ENCODE peak calls at places on chromosomes 3 and 15, in nine cellular contexts. U, I, N, D, A, R, C, H and E are unnamed samples.

GRCh38 chr3:67605377-67605776 is 49.0 kb downstream of the SUCLG2 start:
- DNase-seq in U (peak), I (peak), N (no peak), D (no peak), A (no peak), R (no peak), C (no peak), H (no peak), E (peak)

GRCh38 chr15:78438595-78439285 is 724 bp downstream of the IREB2 start:
- DNase-seq in U (no peak), I (peak), N (no peak), D (no peak), A (no peak), R (no peak), C (peak), H (peak), E (peak)

GRCh38 chr3:36063992-36064391 is 316.3 kb upstream of the STAC start:
- DNase-seq in U (no peak), I (no peak), N (no peak), D (no peak), A (no peak), R (no peak), C (no peak), H (no peak), E (no peak)

GRCh38 chr3:56133423-56133822 is 334.8 kb downstream of the ERC2 start:
- DNase-seq in U (no peak), I (peak), N (no peak), D (no peak), A (no peak), R (no peak), C (no peak), H (peak), E (peak)

GRCh38 chr3:13533823-13534435 is 15.0 kb upstream of the FBLN2 start:
- DNase-seq in U (no peak), I (no peak), N (peak), D (no peak), A (no peak), R (no peak), C (no peak), H (no peak), E (no peak)

GRCh38 chr3:8712871-8713360 is 20.7 kb upstream of the CAV3 start:
- DNase-seq in U (peak), I (no peak), N (no peak), D (no peak), A (no peak), R (no peak), C (peak), H (no peak), E (no peak)

GRCh38 chr15:78640840-78641733 is at the start of gene CHRNB4:
- DNase-seq in U (no peak), I (peak), N (peak), D (peak), A (no peak), R (no peak), C (peak), H (no peak), E (no peak)

GRCh38 chr3:108849075-108849474 is 26.5 kb downstream of the TRAT1 start:
- DNase-seq in U (no peak), I (no peak), N (no peak), D (no peak), A (no peak), R (no peak), C (no peak), H (no peak), E (no peak)

GRCh38 chr15:23645379-23646164 is 2.1 kb downstream of the MAGEL2 start:
- DNase-seq in U (no peak), I (no peak), N (no peak), D (no peak), A (no peak), R (no peak), C (peak), H (no peak), E (no peak)

GRCh38 chr3:30623375-30623774 is 17.0 kb downstream of the TGFBR2 start:
- DNase-seq in U (no peak), I (no peak), N (no peak), D (no peak), A (no peak), R (no peak), C (no peak), H (no peak), E (no peak)
- H3K4me3 ChIP-seq in U (no peak), I (no peak), N (no peak), D (no peak), A (no peak), R (no peak), C (no peak), H (no peak), E (no peak)

GRCh38 chr3:184380210-184380626 is 364 bp downstream of the CHRD start:
- DNase-seq in U (no peak), I (peak), N (peak), D (no peak), A (peak), R (no peak), C (peak), H (no peak), E (peak)
- H3K4me3 ChIP-seq in U (no peak), I (peak), N (no peak), D (no peak), A (peak), R (no peak), C (peak), H (no peak), E (no peak)

GRCh38 chr3:133464573-133464972 is 64.7 kb downstream of the BFSP2 start:
- DNase-seq in U (no peak), I (peak), N (no peak), D (no peak), A (no peak), R (no peak), C (no peak), H (peak), E (peak)

GRCh38 chr3:133467780-133468179 is 67.9 kb downstream of the BFSP2 start:
- DNase-seq in U (no peak), I (no peak), N (no peak), D (no peak), A (no peak), R (no peak), C (no peak), H (no peak), E (no peak)

GRCh38 chr3:133469140-133469731 is 69.4 kb downstream of the BFSP2 start:
- DNase-seq in U (no peak), I (peak), N (no peak), D (no peak), A (no peak), R (no peak), C (no peak), H (no peak), E (no peak)

GRCh38 chr3:133466531-133467386 is 66.9 kb downstream of the BFSP2 start:
- DNase-seq in U (no peak), I (no peak), N (no peak), D (no peak), A (no peak), R (no peak), C (no peak), H (no peak), E (no peak)

DNA sequence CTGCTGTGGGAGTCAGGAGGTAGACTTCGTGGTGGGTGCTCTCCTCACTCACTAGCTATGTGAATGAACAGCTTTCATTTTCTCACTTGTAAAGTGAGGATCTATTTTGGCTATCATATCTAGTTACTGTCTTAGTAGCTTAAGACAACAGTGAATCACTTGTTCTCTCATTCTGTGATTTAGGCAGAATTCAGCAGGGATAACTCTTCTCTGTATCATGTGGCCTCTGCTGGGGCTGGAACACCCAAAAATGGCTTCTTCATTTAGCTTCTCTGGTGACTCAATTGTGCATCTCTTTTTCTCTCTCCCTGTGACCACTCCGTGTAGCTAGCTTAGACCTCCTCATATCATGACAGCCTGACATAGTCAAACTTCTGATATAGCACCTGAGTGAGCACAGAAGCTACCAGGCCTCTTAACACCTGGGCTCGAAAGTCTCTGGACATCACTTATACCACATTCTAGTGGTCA is 68.4 kb downstream of the BFSP2 start:
- DNase-seq in U (no peak), I (no peak), N (no peak), D (no peak), A (no peak), R (no peak), C (no peak), H (no peak), E (peak)
- H3K4me3 ChIP-seq in U (no peak), I (no peak), N (no peak), D (no peak), A (no peak), R (no peak), C (no peak), H (no peak), E (no peak)

GRCh38 chr15:98865397-98866339 is 141.9 kb downstream of the PGPEP1L start:
- DNase-seq in U (no peak), I (peak), N (peak), D (no peak), A (peak), R (peak), C (peak), H (peak), E (peak)
- H3K4me3 ChIP-seq in U (peak), I (peak), N (peak), D (peak), A (peak), R (peak), C (peak), H (peak), E (peak)

DNA sequence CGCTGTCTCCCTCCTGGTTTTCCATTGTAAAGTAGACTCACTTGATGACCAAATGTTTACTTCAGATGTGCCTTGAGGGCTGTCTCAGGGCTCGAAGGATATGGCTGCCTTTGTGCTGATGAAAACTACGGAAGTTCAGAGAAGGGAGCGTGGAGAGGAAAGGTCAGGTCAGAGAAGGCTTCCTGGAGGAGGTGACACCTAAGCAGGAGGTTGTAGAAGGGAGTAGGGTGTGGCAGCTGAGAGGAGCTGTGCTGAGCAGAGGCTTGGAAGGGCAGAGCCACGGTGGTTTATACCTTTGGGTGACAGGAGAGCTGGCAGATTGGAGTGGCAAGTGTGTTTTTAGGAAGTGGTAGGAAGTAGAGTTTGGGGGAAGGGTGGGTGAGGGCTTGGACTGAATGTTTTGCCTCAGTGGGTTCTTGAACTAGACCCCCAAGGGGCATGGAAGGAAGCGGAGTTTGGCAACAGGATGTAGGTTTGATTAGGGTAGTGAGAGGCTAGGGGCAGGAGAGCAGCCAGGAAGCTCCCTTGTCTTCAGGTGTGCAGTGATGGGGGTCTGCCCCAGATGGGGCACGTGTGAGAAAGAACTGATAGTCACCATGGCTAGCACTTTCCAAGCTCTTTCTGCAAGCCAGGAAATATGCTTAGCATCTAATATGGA is 4.5 kb downstream of the ZSCAN2 start:
- DNase-seq in U (no peak), I (no peak), N (no peak), D (no peak), A (no peak), R (no peak), C (no peak), H (no peak), E (no peak)
- H3K4me3 ChIP-seq in U (no peak), I (no peak), N (no peak), D (no peak), A (no peak), R (no peak), C (no peak), H (no peak), E (no peak)

DNA sequence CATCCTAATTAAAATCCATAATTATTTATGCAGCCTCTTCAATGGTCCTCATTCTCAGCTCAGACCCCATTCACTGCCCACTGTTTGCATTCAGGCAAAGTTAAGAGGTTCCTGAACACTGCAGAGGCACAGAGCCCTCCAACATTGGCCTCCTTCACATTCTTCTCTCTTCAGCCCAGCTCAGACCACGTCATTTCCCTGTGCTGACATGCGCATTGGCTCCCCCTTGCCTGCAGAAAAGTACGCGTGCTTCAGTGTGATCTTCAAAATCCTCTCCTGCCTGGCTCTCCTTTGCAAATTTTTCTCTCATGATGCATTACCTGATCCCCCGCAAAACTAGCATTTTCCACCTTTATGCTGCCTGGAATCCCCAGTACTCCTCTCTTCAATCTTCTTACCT is 552.3 kb downstream of the NTRK3 start:
- DNase-seq in U (no peak), I (no peak), N (no peak), D (no peak), A (no peak), R (no peak), C (peak), H (no peak), E (no peak)
- H3K4me3 ChIP-seq in U (no peak), I (no peak), N (no peak), D (no peak), A (no peak), R (no peak), C (no peak), H (no peak), E (no peak)